ENCODE peak calls at places on chromosomes 13 and 19, in six cellular contexts. G is astrocyte, P is BJ, X is stomach, C is psoas muscle, O is K562. B is an unnamed sample.

GRCh38 chr19:32691291-32691951 is at the start of gene NUDT19:
- DNase-seq in X (peak), G (peak), C (peak), P (peak), O (peak), B (peak)

GRCh38 chr13:78589206-78589605 is 14.1 kb downstream of the POU4F1 start:
- DNase-seq in G (no peak), C (no peak), P (no peak), O (peak), X (no peak), B (no peak)

GRCh38 chr19:34269968-34270621 is 15.7 kb downstream of the GARRE1 start:
- DNase-seq in X (peak), P (peak), C (peak), G (peak), O (no peak), B (peak)

GRCh38 chr13:106513025-106513424 is 22.4 kb downstream of the EFNB2 start:
- DNase-seq in P (no peak), C (no peak), X (no peak), G (peak), O (no peak), B (no peak)

GRCh38 chr19:343941-344624 is 513 bp downstream of the MIER2 start:
- DNase-seq in X (no peak), P (no peak), C (peak), G (no peak), O (peak), B (no peak)

GRCh38 chr13:106151056-106151699 is 384.3 kb downstream of the EFNB2 start:
- DNase-seq in X (no peak), P (peak), O (no peak), C (no peak), G (peak), B (no peak)

GRCh38 chr13:74442751-74443150 is 308.5 kb upstream of the KLF12 start:
- DNase-seq in G (no peak), C (no peak), X (no peak), O (no peak), P (no peak), B (no peak)

GRCh38 chr13:99299545-99300341 is 7.5 kb downstream of the GPR183 start:
- DNase-seq in X (no peak), G (no peak), P (no peak), C (no peak), O (no peak), B (no peak)

GRCh38 chr13:41059896-41060722 is 1.2 kb upstream of the WBP4 start:
- DNase-seq in G (peak), C (peak), P (peak), O (peak), X (peak), B (peak)

GRCh38 chr13:43874512-43875092 is 4.9 kb downstream of the CCDC122 start:
- DNase-seq in G (no peak), C (no peak), P (no peak), X (no peak), O (peak), B (no peak)

GRCh38 chr13:110138009-110138699 is 168.8 kb downstream of the COL4A1 start:
- DNase-seq in C (peak), G (peak), P (no peak), O (peak), X (peak), B (peak)

GRCh38 chr19:46606681-46607440 is 5.7 kb downstream of the CALM3 start:
- DNase-seq in C (peak), X (no peak), G (no peak), O (no peak), P (no peak), B (no peak)

GRCh38 chr13:70732611-70733010 is 624.4 kb upstream of the KLHL1 start:
- DNase-seq in O (no peak), C (no peak), G (no peak), P (no peak), X (no peak), B (no peak)

GRCh38 chr19:31141301-31141700 is 207.9 kb downstream of the TSHZ3 start:
- DNase-seq in C (no peak), G (peak), O (no peak), X (no peak), P (no peak), B (no peak)

GRCh38 chr13:40485611-40486517 is 180.6 kb downstream of the FOXO1 start:
- DNase-seq in P (no peak), C (no peak), O (no peak), X (no peak), G (no peak), B (no peak)

GRCh38 chr13:27131202-27131623 is 40.4 kb downstream of the USP12 start:
- DNase-seq in X (no peak), C (no peak), O (peak), G (peak), P (no peak), B (no peak)

GRCh38 chr19:4977299-4978174 is 8.6 kb downstream of the KDM4B start:
- DNase-seq in X (peak), G (peak), P (peak), O (no peak), C (peak), B (no peak)

GRCh38 chr13:40496035-40496810 is 170.2 kb downstream of the FOXO1 start:
- DNase-seq in C (no peak), G (peak), P (no peak), X (no peak), O (no peak), B (no peak)

GRCh38 chr13:114257014-114257413 is 22.3 kb downstream of the CDC16 start:
- DNase-seq in P (no peak), X (no peak), C (no peak), O (no peak), G (no peak), B (no peak)

GRCh38 chr19:4322942-4323665 is 15.5 kb downstream of the STAP2 start:
- DNase-seq in G (no peak), O (no peak), C (no peak), X (peak), P (no peak), B (no peak)

GRCh38 chr13:75749407-75749806 is 113.3 kb downstream of the LMO7 start:
- DNase-seq in O (no peak), G (peak), C (peak), P (no peak), X (no peak), B (no peak)

GRCh38 chr13:33299626-33300025 is 14.1 kb upstream of the STARD13 start:
- DNase-seq in G (no peak), O (no peak), X (no peak), C (no peak), P (no peak), B (no peak)

GRCh38 chr19:53123400-53123799 is 9.3 kb downstream of the ZNF415 start:
- DNase-seq in C (no peak), P (no peak), X (no peak), O (no peak), G (no peak), B (no peak)

GRCh38 chr19:19515764-19516519 is at the start of gene NDUFA13:
- DNase-seq in C (peak), X (peak), O (peak), P (peak), G (peak), B (peak)

GRCh38 chr13:61170791-61171330 is 244.8 kb downstream of the PCDH20 start:
- DNase-seq in C (no peak), G (no peak), P (no peak), X (no peak), O (no peak), B (no peak)

DNA sequence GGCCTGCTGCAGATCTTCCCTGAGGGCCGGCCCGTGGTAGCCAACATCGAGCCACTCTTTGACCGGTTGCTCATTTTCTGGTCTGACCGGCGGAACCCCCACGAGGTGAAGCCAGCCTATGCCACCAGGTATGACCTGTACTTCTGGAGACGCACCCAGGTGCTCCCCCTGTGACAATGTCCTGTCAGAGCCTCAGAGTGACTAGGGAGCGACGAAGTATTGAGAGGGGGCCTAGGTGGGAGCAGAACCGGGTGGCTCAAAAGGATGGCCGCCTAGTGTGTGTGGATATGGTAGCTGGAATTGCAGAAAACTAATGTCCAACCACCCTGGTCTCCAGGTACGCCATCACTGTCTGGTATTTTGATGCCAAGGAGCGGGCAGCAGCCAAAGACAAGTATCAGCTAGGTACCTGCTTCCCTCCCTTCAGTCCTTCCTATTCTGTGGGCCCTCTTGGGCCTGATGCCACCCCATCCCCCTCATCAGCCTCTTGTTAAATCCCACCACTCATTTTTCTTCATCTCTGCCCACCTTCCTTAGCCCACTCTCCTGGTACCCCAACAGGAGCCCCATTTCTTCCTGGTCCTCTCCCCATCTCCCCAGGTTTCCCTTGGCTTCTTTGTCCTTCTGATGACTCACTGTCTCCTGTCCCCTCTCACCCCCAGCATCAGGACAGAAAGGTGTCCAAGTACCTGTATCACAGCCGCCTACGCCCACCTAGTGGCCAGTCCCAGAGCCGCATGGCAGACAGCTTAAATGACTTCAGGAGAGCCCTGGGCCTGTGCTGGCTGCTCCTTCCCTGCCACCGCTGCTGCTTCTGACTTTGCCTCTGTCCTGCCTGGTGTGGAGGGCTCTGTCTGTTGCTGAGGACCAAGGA is 8.4 kb downstream of the EGLN2 start:
- DNase-seq in P (no peak), O (no peak), G (no peak), X (no peak), C (no peak), B (no peak)
- TF ChIP-seq CTCF in P (peak), O (peak), G (no peak), X (no peak), C (no peak), B (peak)

GRCh38 chr19:54653181-54653809 is 9.5 kb upstream of the LILRB4 start:
- DNase-seq in G (peak), O (peak), X (no peak), P (no peak), C (no peak), B (no peak)
- TF ChIP-seq CTCF in G (peak), O (peak), X (no peak), P (peak), C (peak), B (peak)

GRCh38 chr19:47890865-47891621 is 4.9 kb upstream of the SULT2A1 start:
- DNase-seq in O (no peak), X (no peak), P (no peak), C (no peak), G (no peak), B (no peak)

GRCh38 chr19:47896019-47896418 is 9.9 kb upstream of the SULT2A1 start:
- DNase-seq in X (no peak), G (no peak), P (no peak), O (no peak), C (no peak), B (no peak)

GRCh38 chr19:47891923-47892666 is 6.0 kb upstream of the SULT2A1 start:
- DNase-seq in X (peak), P (no peak), C (no peak), G (peak), O (peak), B (no peak)

GRCh38 chr19:47895165-47895782 is 9.2 kb upstream of the SULT2A1 start:
- DNase-seq in O (no peak), X (no peak), G (no peak), P (no peak), C (no peak), B (no peak)

DNA sequence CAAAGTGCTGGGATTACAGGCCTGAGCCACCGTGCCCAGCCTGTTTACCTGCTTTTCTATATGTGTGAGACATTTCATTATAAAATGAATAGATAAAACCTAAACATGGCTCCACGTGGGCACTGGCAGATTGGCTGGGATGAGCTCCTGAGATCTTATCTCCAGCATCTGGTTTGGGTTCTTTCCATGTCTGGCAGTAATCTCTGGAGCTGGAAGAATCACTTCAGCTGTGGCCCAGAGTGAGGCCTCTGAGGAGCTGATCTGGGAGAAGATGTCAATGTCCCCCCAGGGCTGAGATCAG is 5.5 kb upstream of the SULT2A1 start:
- DNase-seq in P (no peak), X (no peak), C (no peak), O (no peak), G (no peak), B (no peak)
- TF ChIP-seq CTCF in P (no peak), X (no peak), C (no peak), O (no peak), G (no peak), B (no peak)

DNA sequence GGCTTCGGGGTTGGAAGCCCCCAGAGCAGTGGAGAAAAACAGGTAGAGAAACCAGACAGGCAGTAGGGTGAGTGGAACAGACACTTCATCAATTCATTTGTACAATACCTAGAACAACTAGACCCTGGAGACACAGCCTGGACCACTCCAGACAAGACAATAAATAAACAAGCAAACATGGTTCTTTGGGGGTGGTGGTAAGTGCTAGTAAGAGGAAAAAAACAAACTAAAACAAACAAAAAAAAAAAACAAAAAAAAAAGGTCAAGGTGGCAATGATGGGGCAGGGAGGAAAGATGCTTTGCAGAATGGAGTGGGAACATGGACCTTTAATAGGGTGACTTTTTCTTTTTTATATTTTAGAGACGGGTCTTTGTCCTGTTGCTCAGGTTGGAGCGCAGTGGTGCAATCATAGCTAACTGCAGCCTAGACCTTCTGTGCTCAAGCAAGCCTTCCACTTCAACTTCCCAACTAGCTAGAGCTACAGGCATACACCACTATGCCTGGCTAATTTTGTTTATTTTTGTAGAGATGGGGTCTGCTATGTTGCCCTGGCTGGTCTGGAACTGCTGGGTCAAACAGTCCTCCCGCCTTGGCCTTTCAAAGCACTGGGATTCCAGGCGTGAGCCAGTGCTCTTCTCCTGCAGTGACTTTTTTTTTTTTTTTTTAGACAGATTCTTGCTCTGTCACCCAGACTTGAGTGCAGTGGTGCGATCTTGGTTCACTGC is 3.1 kb downstream of the JUNB start:
- DNase-seq in C (no peak), O (no peak), X (no peak), P (no peak), G (no peak), B (no peak)
- TF ChIP-seq CTCF in C (no peak), O (no peak), X (no peak), P (peak), G (no peak), B (no peak)

DNA sequence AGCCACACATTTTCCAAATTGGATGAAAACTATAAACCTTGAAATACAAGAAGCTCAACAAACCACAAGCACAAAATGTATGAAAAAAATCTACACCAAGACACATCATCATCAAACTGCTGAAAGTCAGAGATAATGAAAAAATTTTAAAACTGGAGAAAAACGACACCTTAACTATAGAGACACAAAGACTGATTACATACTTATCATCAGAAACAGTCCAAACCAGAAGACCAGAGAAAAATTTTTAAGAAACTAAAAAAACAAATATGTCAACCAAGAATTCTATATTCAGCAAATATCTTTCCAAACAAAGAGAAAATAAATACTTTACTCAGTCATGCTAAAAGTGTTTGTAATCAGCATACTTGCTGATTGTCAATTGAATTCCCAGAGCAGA is 8.5 kb upstream of the ZNF823 start:
- DNase-seq in O (no peak), G (no peak), C (no peak), X (no peak), P (no peak), B (no peak)
- TF ChIP-seq CTCF in O (no peak), G (no peak), C (no peak), X (no peak), P (no peak), B (no peak)

DNA sequence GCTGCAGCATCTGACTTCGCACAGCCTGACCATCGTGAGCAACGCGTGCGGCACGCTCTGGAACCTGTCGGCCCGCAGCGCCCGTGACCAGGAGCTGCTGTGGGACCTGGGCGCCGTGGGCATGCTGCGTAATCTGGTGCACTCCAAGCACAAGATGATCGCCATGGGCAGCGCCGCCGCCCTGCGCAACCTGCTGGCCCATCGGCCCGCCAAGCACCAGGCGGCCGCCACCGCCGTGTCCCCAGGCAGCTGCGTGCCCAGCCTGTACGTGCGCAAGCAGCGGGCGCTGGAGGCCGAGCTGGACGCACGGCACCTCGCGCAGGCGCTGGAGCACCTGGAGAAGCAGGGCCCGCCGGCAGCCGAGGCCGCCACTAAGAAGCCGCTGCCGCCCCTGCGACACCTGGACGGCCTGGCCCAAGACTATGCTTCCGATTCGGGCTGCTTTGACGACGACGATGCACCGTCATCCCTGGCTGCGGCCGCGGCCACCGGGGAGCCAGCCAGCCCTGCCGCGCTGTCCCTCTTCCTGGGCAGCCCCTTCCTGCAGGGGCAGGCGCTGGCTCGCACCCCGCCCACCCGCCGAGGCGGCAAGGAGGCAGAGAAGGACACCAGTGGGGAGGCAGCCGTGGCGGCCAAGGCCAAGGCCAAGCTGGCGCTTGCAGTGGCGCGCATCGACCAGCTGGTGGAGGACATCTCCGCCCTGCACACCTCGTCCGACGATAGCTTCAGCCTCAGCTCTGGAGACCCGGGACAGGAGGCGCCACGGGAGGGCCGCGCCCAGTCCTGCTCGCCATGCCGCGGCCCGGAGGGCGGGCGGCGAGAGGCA is 13.6 kb downstream of the C19orf25 start:
- DNase-seq in O (no peak), C (peak), G (no peak), P (no peak), X (peak), B (no peak)
- TF ChIP-seq CTCF in O (no peak), C (peak), G (no peak), P (peak), X (peak), B (peak)

GRCh38 chr13:96397807-96398206 is 307.9 kb downstream of the HS6ST3 start:
- DNase-seq in X (no peak), O (no peak), G (no peak), P (no peak), C (no peak), B (no peak)

DNA sequence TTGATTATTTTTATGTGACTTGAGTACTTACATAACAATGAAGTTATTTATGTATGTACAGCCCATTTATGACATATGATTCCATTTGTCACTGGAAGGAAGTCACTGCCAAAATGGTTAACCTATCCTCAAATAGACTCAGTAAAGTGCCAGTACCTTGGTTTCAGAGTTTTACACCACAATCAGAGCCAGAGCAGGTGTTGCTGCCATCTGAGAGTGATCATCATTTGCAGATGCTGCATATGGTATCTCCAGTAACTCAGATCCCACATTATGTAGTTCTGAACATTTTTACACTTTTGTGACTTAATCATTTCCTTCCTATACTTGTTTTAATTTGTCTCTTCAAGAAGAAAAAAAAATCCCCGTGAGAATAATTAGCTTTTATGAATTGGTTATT is 313.3 kb downstream of the HS6ST3 start:
- DNase-seq in P (no peak), O (no peak), C (no peak), X (no peak), G (no peak), B (no peak)
- TF ChIP-seq CTCF in P (no peak), O (no peak), C (no peak), X (no peak), G (no peak), B (no peak)

DNA sequence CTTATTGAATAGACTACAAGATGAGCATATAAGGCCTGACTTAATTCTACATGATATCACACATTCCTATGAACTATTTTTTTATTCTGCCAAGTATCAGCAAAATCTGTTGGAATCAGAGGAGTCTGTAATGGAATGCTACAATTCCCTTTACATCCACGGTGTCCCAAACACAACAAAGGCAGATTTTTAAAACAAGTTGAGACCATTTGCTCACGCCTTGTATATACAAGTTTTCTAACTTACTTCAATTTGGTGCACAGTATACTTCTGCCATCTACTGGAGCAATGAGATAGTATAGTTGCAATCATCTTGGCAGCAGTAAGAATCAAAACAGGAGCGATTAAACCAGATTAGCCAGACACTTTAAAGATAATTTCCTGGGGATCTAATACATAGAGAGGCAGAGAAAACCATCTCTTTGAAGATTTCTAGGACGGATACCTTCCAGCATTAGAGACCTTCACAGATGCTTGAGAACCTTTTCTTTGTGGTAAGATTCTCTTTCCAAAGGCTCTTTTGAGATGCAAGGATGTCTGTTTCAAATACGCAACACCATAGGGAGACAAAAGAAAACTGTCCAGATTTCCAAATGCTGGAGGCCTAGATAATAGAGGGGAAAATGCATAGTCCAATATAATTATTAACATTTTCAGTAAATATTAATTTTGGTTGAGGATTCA is 302.0 kb upstream of the MIR17HG start:
- DNase-seq in X (no peak), G (no peak), O (no peak), C (no peak), P (no peak), B (no peak)
- TF ChIP-seq CTCF in X (no peak), G (peak), O (peak), C (no peak), P (no peak), B (no peak)

B was measured in CD14-positive monocyte.